ENCODE peak calls at places on chromosome X, in nine cellular contexts. Q is T-helper 17 cell, D is iPS-NIHi11, G is globus pallidus, V is smooth muscle cell of the brain vasculature, O is ELF-1, K is AG10803, S is neural crest cell, Z is tibial artery. Y is an unnamed sample.

GRCh38 chrX:115525486-115525885 is 35.5 kb upstream of the PLS3 start:
- DNase-seq in O (no peak), V (no peak), G (no peak), Z (no peak), K (no peak), S (no peak), Q (no peak), D (no peak), Y (no peak)

GRCh38 chrX:94914235-94914634 is 1240.2 kb downstream of the FAM133A start:
- DNase-seq in Q (no peak), K (no peak), Z (no peak), O (no peak), V (no peak), S (no peak), G (no peak), D (no peak), Y (no peak)

GRCh38 chrX:112997991-112998390 is 157.4 kb upstream of the AMOT start:
- DNase-seq in D (no peak), O (peak; percentile 14), Z (no peak), G (no peak), S (no peak), Q (no peak), V (no peak), K (no peak), Y (no peak)

GRCh38 chrX:142095816-142096215 is 109.3 kb downstream of the MAGEC2 start:
- DNase-seq in V (no peak), O (no peak), K (no peak), D (no peak), S (no peak), Z (no peak), Q (no peak), G (no peak), Y (no peak)

GRCh38 chrX:120274145-120274544 is 23.5 kb downstream of the ZBTB33 start:
- DNase-seq in G (no peak), Z (no peak), Q (no peak), V (no peak), S (no peak), D (no peak), O (no peak), K (no peak), Y (no peak)

GRCh38 chrX:119755981-119756533 is 2.3 kb upstream of the SOWAHD start:
- DNase-seq in Q (no peak), Z (no peak), V (no peak), K (no peak), D (no peak), O (no peak), S (no peak), G (no peak), Y (no peak)

GRCh38 chrX:78092296-78092695 is 11.8 kb upstream of the PGK1 start:
- DNase-seq in Q (no peak), D (peak; percentile 10), S (no peak), Z (no peak), G (no peak), K (peak; percentile 48), O (peak; percentile 88), V (no peak), Y (no peak)

GRCh38 chrX:49040376-49040955 is 2.7 kb downstream of the TFE3 start:
- DNase-seq in Z (no peak), S (no peak), Q (no peak), V (no peak), O (no peak), D (no peak), K (peak; percentile 28), G (no peak), Y (no peak)

GRCh38 chrX:108123591-108124366 is 32.2 kb downstream of the ATG4A start:
- DNase-seq in D (no peak), Q (no peak), K (no peak), S (no peak), O (no peak), Z (no peak), V (no peak), G (no peak), Y (no peak)

GRCh38 chrX:57652705-57653104 is 27.4 kb downstream of the NLRP2B start:
- DNase-seq in G (no peak), O (no peak), S (no peak), D (no peak), V (no peak), Z (no peak), K (no peak), Q (no peak), Y (no peak)

GRCh38 chrX:39840141-39841126 is 257.3 kb downstream of the BCOR start:
- DNase-seq in K (no peak), S (no peak), V (no peak), D (no peak), Z (peak; percentile 87), Q (no peak), O (no peak), G (no peak), Y (no peak)

GRCh38 chrX:51737062-51737461 is 6.2 kb upstream of the GSPT2 start:
- DNase-seq in Q (no peak), O (no peak), Z (no peak), V (no peak), K (no peak), G (no peak), D (no peak), S (no peak), Y (no peak)

GRCh38 chrX:39492495-39493162 is 605.1 kb downstream of the BCOR start:
- DNase-seq in O (no peak), Z (no peak), Q (no peak), D (no peak), G (no peak), S (no peak), V (no peak), K (no peak), Y (no peak)

GRCh38 chrX:48792219-48792618 is 5.8 kb downstream of the GATA1 start:
- DNase-seq in D (no peak), O (no peak), Z (no peak), Q (no peak), G (no peak), K (no peak), S (no peak), V (no peak), Y (no peak)

GRCh38 chrX:132443736-132444135 is 45.1 kb downstream of the MBNL3 start:
- DNase-seq in O (no peak), V (no peak), Z (no peak), D (no peak), S (no peak), K (peak; percentile 8), G (no peak), Q (no peak), Y (no peak)

GRCh38 chrX:15059488-15059887 is 186.3 kb downstream of the MOSPD2 start:
- DNase-seq in V (no peak), Z (no peak), O (no peak), Q (no peak), G (peak; percentile 2), K (peak; percentile 3), S (no peak), D (no peak), Y (no peak)

GRCh38 chrX:39854772-39855747 is 242.7 kb downstream of the BCOR start:
- DNase-seq in S (no peak), K (no peak), Z (no peak), D (no peak), O (no peak), V (no peak), Q (peak; percentile 60), G (no peak), Y (no peak)

GRCh38 chrX:108396188-108396885 is 41.9 kb downstream of the COL4A6 start:
- DNase-seq in S (no peak), O (peak; percentile 77), D (peak; percentile 21), Z (no peak), V (no peak), K (no peak), Q (no peak), G (no peak), Y (no peak)

GRCh38 chrX:24392709-24393108 is 32.3 kb downstream of the SUPT20HL1 start:
- DNase-seq in G (no peak), S (no peak), Z (no peak), V (no peak), K (peak; percentile 31), Q (no peak), D (no peak), O (no peak), Y (no peak)

GRCh38 chrX:30373951-30374350 is 64.8 kb upstream of the NR0B1 start:
- DNase-seq in D (no peak), K (no peak), S (no peak), Q (no peak), Z (no peak), G (no peak), V (no peak), O (no peak), Y (no peak)

GRCh38 chrX:109184506-109185139 is 297.3 kb downstream of the GUCY2F start:
- DNase-seq in K (no peak), S (no peak), D (no peak), Q (no peak), V (no peak), Z (no peak), O (peak; percentile 40), G (no peak), Y (no peak)

GRCh38 chrX:17291141-17291900 is 83.7 kb upstream of the NHS start:
- DNase-seq in G (no peak), Q (no peak), K (no peak), S (no peak), V (no peak), D (no peak), Z (no peak), O (peak; percentile 39), Y (no peak)

GRCh38 chrX:103309860-103310591 is 764 bp downstream of the BEX2 start:
- DNase-seq in G (no peak), Z (no peak), D (no peak), S (no peak), Q (no peak), K (no peak), V (no peak), O (no peak), Y (no peak)

GRCh38 chrX:3748052-3748559 is 34.7 kb upstream of the PRKX start:
- DNase-seq in O (no peak), Z (no peak), G (no peak), D (no peak), V (no peak), Q (no peak), K (no peak), S (no peak), Y (no peak)

GRCh38 chrX:10156199-10157031 is at the start of gene CLCN4:
- DNase-seq in Q (no peak), Z (peak; percentile 74), K (peak; percentile 64), O (peak; percentile 96), D (peak; percentile 73), G (peak; percentile 83), V (no peak), S (peak; percentile 30), Y (peak; percentile 65)

GRCh38 chrX:1578511-1579173 is 12.8 kb upstream of the AKAP17A start:
- DNase-seq in D (no peak), K (no peak), O (no peak), V (no peak), S (no peak), Q (no peak), G (no peak), Z (no peak), Y (no peak)

GRCh38 chrX:138745215-138745614 is 33.7 kb upstream of the FGF13 start:
- DNase-seq in Z (no peak), O (peak; percentile 34), K (peak; percentile 53), Q (no peak), V (peak; percentile 13), S (peak; percentile 62), G (peak; percentile 28), D (peak; percentile 29), Y (no peak)

Y was measured in sigmoid colon.